ENCODE peak calls at places on chromosome X, in eight cellular contexts. I is tibial nerve; G is lower lobe of right lung; A is effector memory CD4-positive, alpha-beta T cell; Z is HCT116; C is pancreas; R is gastrocnemius medialis; W is GM12878. X is an unnamed sample. For H3K36me3, the result is how much of the 10 kb centered on the place peaks cover.

GRCh38 chrX:153723351-153724251 is 586 bp downstream of the BCAP31 start:
- DNase-seq in W (no peak), R (no peak), I (no peak), C (peak), A (peak), Z (no peak), G (peak), X (no peak)

GRCh38 chrX:109839694-109840358 is 106.8 kb upstream of the ACSL4 start:
- DNase-seq in I (no peak), G (no peak), A (no peak), W (no peak), C (no peak), Z (peak), R (no peak), X (no peak)

GRCh38 chrX:31981546-31982062 is 909.8 kb upstream of the FTHL17 start:
- DNase-seq in Z (no peak), W (no peak), G (no peak), C (no peak), R (no peak), A (no peak), I (no peak), X (no peak)

GRCh38 chrX:26649534-26649933 is 433.6 kb downstream of the MAGEB5 start:
- DNase-seq in W (no peak), R (no peak), A (no peak), Z (peak), C (no peak), I (no peak), G (no peak), X (peak)

GRCh38 chrX:110561036-110561435 is 202.4 kb downstream of the RTL9 start:
- DNase-seq in R (no peak), I (no peak), C (no peak), G (no peak), A (no peak), Z (no peak), W (no peak), X (no peak)

GRCh38 chrX:50103866-50104566 is 96.8 kb downstream of the AKAP4 start:
- DNase-seq in R (no peak), I (no peak), W (no peak), G (no peak), Z (no peak), C (no peak), A (no peak), X (no peak)

GRCh38 chrX:1727531-1728027 is 112.7 kb downstream of the ASMT start:
- DNase-seq in I (no peak), Z (peak), R (no peak), C (no peak), W (no peak), G (no peak), A (no peak), X (no peak)

GRCh38 chrX:153875391-153876111 is 10.4 kb downstream of the L1CAM start:
- DNase-seq in R (no peak), I (peak), W (no peak), Z (no peak), G (peak), C (peak), A (peak), X (no peak)

GRCh38 chrX:23901805-23902204 is 5.9 kb downstream of the APOO start:
- DNase-seq in G (no peak), A (no peak), Z (peak), C (peak), R (peak), W (peak), I (peak), X (no peak)

GRCh38 chrX:105610401-105610800 is 211.9 kb upstream of the NRK start:
- DNase-seq in G (no peak), A (no peak), R (no peak), C (no peak), I (no peak), Z (no peak), W (no peak), X (no peak)

GRCh38 chrX:151762802-151763201 is 28.3 kb downstream of the CNGA2 start:
- DNase-seq in R (no peak), W (no peak), G (no peak), Z (no peak), A (no peak), C (no peak), I (no peak), X (no peak)

GRCh38 chrX:9746148-9746880 is 19.3 kb downstream of the GPR143 start:
- DNase-seq in I (no peak), A (no peak), C (no peak), Z (no peak), W (no peak), R (no peak), G (no peak), X (no peak)

GRCh38 chrX:32524385-32524784 is 687.0 kb downstream of the DMD start:
- DNase-seq in A (no peak), I (no peak), R (no peak), Z (no peak), C (no peak), G (no peak), W (no peak), X (no peak)

GRCh38 chrX:8724176-8724757 is 7.7 kb downstream of the ANOS1 start:
- DNase-seq in G (no peak), I (no peak), C (no peak), W (no peak), A (no peak), R (no peak), Z (no peak), X (no peak)

GRCh38 chrX:110409925-110410324 is 51.3 kb downstream of the RTL9 start:
- DNase-seq in G (no peak), A (no peak), W (no peak), Z (no peak), I (no peak), C (no peak), R (no peak), X (no peak)

GRCh38 chrX:1537031-1537715 is at the start of gene P2RY8:
- DNase-seq in W (peak), G (peak), R (peak), I (peak), C (peak), Z (no peak), A (peak), X (no peak)

GRCh38 chrX:45952030-45952429 is 593.2 kb downstream of the ZNF674 start:
- DNase-seq in R (no peak), A (no peak), I (no peak), G (no peak), W (no peak), C (no peak), Z (no peak), X (no peak)

GRCh38 chrX:65488496-65488895 is 46.1 kb downstream of the LAS1L start:
- DNase-seq in G (no peak), A (no peak), I (no peak), W (no peak), R (no peak), Z (no peak), C (no peak), X (no peak)

GRCh38 chrX:3094261-3094660 is 53.0 kb downstream of the ARSF start:
- DNase-seq in A (no peak), C (no peak), W (no peak), I (no peak), R (no peak), G (no peak), Z (peak), X (no peak)

GRCh38 chrX:46628406-46629371 is 55.1 kb downstream of the CHST7 start:
- DNase-seq in W (peak), R (peak), I (peak), Z (no peak), A (no peak), C (peak), G (peak), X (no peak)

GRCh38 chrX:48465336-48465933 is 4.6 kb downstream of the SLC38A5 start:
- DNase-seq in R (no peak), C (no peak), I (no peak), W (no peak), A (no peak), Z (no peak), G (no peak), X (no peak)
- H3K4me3 ChIP-seq in R (no peak), C (peak), I (no peak), W (no peak), A (no peak), Z (no peak), G (no peak), X (no peak)

DNA sequence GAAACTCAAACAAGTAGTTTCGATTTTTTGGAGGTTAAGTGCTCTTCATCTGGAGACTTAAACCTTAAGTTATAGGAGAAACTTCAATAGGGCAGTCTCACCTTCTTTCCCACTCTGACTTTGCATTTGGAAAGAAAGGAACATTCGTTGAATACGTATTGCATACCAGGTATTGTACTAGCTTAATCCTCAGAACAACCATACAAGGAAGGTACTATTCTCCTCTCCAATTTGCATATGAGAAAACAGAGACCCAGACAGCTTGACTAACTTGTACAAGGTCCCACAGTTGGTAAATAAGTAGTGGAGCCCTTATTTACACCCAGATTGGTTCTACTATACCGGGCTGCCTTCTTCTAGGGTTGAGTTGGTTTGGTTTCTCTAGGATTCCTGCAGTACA is 32.6 kb downstream of the AMOT start:
- DNase-seq in C (no peak), W (no peak), I (no peak), R (no peak), G (no peak), Z (no peak), A (no peak), X (no peak)
- H3K36me3 ChIP-seq in C (under half), W (under half), I (under half), R (under half), G (under half), Z (under half), A (under half), X (under half)

GRCh38 chrX:40100537-40101429 is 3.0 kb upstream of the BCOR start:
- DNase-seq in A (no peak), R (no peak), C (no peak), W (no peak), Z (no peak), G (no peak), I (no peak), X (no peak)
- H3K27ac ChIP-seq in A (no peak), R (no peak), C (peak), W (peak), Z (peak), G (no peak), I (no peak), X (no peak)

GRCh38 chrX:102950908-102951866 is 14.1 kb downstream of the RAB40AL start:
- DNase-seq in R (no peak), A (peak), C (peak), G (no peak), I (peak), Z (peak), W (no peak), X (no peak)
- H3K4me3 ChIP-seq in R (no peak), A (peak), C (peak), G (peak), I (no peak), Z (no peak), W (no peak), X (peak)

GRCh38 chrX:48936429-48937064 is 17.7 kb upstream of the PIM2 start:
- DNase-seq in A (no peak), G (no peak), I (no peak), C (no peak), W (no peak), Z (no peak), R (no peak), X (no peak)

GRCh38 chrX:48938721-48939416 is 18.5 kb downstream of the OTUD5 start:
- DNase-seq in G (no peak), C (no peak), W (peak), I (no peak), A (peak), R (no peak), Z (no peak), X (no peak)

GRCh38 chrX:48937065-48937907 is 18.5 kb upstream of the PIM2 start:
- DNase-seq in W (peak), C (no peak), I (no peak), Z (no peak), G (peak), R (no peak), A (peak), X (no peak)

GRCh38 chrX:48933757-48934156 is 14.9 kb upstream of the PIM2 start:
- DNase-seq in Z (no peak), W (no peak), R (no peak), A (no peak), I (no peak), C (no peak), G (no peak), X (no peak)

DNA sequence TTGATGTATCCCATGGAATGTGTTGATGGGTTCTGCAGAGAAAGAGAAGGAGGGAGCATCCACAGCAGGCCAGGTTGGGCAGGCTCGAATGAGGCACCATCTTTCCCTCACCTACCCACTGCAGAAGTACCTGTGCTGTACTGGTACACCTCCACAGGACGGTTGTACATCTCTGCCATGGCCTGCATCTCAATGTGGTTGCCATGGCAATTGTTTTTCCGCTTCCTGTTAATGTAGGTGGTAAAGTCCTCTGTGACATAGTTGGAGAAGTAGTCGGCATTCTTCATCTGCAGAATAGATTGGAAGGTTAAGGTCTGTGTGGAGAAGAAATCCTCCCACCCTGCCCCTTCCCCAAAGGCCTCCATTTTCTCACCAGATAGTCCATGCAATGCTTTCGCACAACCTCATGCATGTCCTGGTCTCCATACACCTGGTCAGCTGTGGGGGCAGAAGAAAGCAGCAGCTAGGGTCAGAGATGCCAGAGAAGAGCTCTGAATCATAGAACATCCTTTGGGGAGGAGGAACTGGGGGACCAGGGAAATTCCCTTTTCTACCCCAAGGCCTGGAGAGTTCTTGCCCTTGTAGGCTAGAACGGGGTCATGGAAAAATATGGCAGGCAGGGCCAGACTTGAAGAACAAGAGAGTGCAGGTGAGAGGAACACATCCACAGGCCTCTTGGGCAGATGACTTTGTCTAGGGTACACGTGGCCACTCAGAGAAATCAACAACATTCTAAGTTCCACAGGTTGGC is 15.9 kb upstream of the PIM2 start:
- DNase-seq in G (no peak), A (no peak), Z (no peak), W (no peak), I (no peak), R (no peak), C (no peak), X (no peak)
- H3K36me3 ChIP-seq in G (under half), A (under half), Z (under half), W (under half), I (under half), R (under half), C (under half), X (under half)

GRCh38 chrX:11422529-11422857 is 129.3 kb downstream of the AMELX start:
- DNase-seq in R (no peak), A (no peak), W (no peak), C (no peak), I (no peak), Z (no peak), G (no peak), X (no peak)

GRCh38 chrX:11416600-11416999 is 123.4 kb downstream of the AMELX start:
- DNase-seq in A (no peak), Z (no peak), R (no peak), C (no peak), I (no peak), G (no peak), W (no peak), X (no peak)

GRCh38 chrX:11421816-11422528 is 128.8 kb downstream of the AMELX start:
- DNase-seq in W (no peak), Z (no peak), A (no peak), I (no peak), G (no peak), C (no peak), R (no peak), X (no peak)

GRCh38 chrX:11420851-11421250 is 127.6 kb downstream of the AMELX start:
- DNase-seq in I (no peak), W (no peak), A (no peak), G (no peak), R (no peak), Z (no peak), C (no peak), X (no peak)

DNA sequence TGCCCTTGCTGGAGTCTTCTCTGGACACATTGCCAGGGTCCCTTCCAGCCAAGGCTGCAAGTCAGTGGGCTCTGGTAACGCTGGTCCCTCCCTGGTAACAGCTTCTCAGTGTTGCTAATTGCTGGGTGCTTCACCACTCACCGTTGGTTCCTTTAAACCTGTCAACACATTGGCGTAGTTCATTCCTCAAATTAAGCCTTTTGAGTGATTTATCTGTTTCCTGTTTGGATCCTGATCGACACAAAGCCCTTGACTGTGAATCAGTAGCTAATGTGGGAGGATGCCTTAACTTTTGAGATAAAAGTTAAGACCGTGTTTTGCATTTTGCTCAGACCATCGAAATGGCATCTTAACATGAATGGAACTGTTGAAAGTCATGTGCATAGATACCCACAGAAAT is 125.9 kb downstream of the AMELX start:
- DNase-seq in A (no peak), G (no peak), Z (no peak), R (no peak), C (no peak), W (no peak), I (no peak), X (no peak)
- H3K27ac ChIP-seq in A (no peak), G (no peak), Z (no peak), R (no peak), C (no peak), W (no peak), I (no peak), X (no peak)

X was measured in iPS DF 6.9.